ENCODE peak calls at places on chromosomes 13 and 19, in eight cellular contexts. Z is omental fat pad, T is NCI-H1105, B is transverse colon, M is T-cell, U is A549, G is Calu3, I is fibroblast of lung. C is an unnamed sample.

GRCh38 chr13:110397445-110397844 is 90.4 kb downstream of the COL4A2 start:
- DNase-seq in U (no peak), M (no peak), G (peak), Z (no peak), T (no peak), B (no peak), I (peak), C (no peak)

GRCh38 chr19:21655540-21656126 is 111.7 kb downstream of the ZNF100 start:
- DNase-seq in U (no peak), Z (no peak), T (no peak), I (no peak), M (no peak), G (no peak), B (no peak), C (no peak)

GRCh38 chr19:16400911-16401675 is 70.7 kb downstream of the EPS15L1 start:
- DNase-seq in T (no peak), M (no peak), I (peak), G (no peak), B (no peak), U (no peak), Z (no peak), C (no peak)

GRCh38 chr19:982567-983170 is 1.5 kb upstream of the WDR18 start:
- DNase-seq in U (peak), B (peak), M (peak), G (peak), I (peak), T (peak), Z (no peak), C (no peak)

GRCh38 chr19:6593651-6594416 is 2.9 kb upstream of the CD70 start:
- DNase-seq in I (no peak), Z (no peak), B (no peak), G (no peak), U (no peak), T (no peak), M (no peak), C (no peak)

GRCh38 chr13:23941216-23941615 is 43.9 kb upstream of the C1QTNF9B start:
- DNase-seq in M (no peak), I (peak), T (no peak), U (no peak), Z (no peak), G (no peak), B (no peak), C (no peak)

GRCh38 chr13:55553736-55554135 is 1587.0 kb upstream of the PRR20A start:
- DNase-seq in G (no peak), T (no peak), M (no peak), B (no peak), Z (no peak), U (no peak), I (no peak), C (no peak)

GRCh38 chr13:57948884-57949283 is 317.3 kb downstream of the PCDH17 start:
- DNase-seq in B (no peak), T (no peak), U (no peak), M (no peak), Z (no peak), I (no peak), G (no peak), C (no peak)

GRCh38 chr13:89902223-89902622 is 1445.3 kb upstream of the MIR17HG start:
- DNase-seq in I (no peak), G (no peak), B (no peak), T (no peak), M (no peak), Z (no peak), U (no peak), C (no peak)

GRCh38 chr13:53622431-53622830 is 593.8 kb downstream of the OLFM4 start:
- DNase-seq in U (no peak), B (no peak), Z (no peak), M (no peak), I (no peak), G (no peak), T (no peak), C (no peak)

GRCh38 chr13:112867301-112867711 is 101.7 kb upstream of the MCF2L start:
- DNase-seq in U (no peak), G (no peak), B (no peak), M (no peak), Z (no peak), T (no peak), I (no peak), C (no peak)

GRCh38 chr13:51432576-51432975 is 20.3 kb downstream of the INTS6 start:
- DNase-seq in M (no peak), Z (no peak), T (no peak), G (no peak), I (no peak), B (no peak), U (no peak), C (no peak)

GRCh38 chr13:77338329-77338728 is 11.4 kb upstream of the MYCBP2 start:
- DNase-seq in T (no peak), G (no peak), U (no peak), B (no peak), M (no peak), I (no peak), Z (no peak), C (no peak)

GRCh38 chr13:103788061-103788652 is 721.9 kb upstream of the SLC10A2 start:
- DNase-seq in G (no peak), Z (no peak), M (no peak), U (no peak), I (no peak), T (no peak), B (no peak), C (no peak)

GRCh38 chr19:10289836-10290438 is at the start of gene ICAM5:
- DNase-seq in U (peak), T (peak), M (no peak), B (peak), G (no peak), Z (no peak), I (no peak), C (no peak)

GRCh38 chr19:50701367-50701985 is 18.1 kb downstream of the SHANK1 start:
- DNase-seq in Z (no peak), I (no peak), B (no peak), G (no peak), T (no peak), M (no peak), U (no peak), C (no peak)

GRCh38 chr19:29596080-29596479 is 10.0 kb upstream of the POP4 start:
- DNase-seq in M (no peak), G (no peak), U (no peak), I (no peak), Z (no peak), T (no peak), B (no peak), C (no peak)

GRCh38 chr19:20235156-20235555 is 68.1 kb downstream of the ZNF486 start:
- DNase-seq in B (no peak), G (no peak), I (no peak), Z (no peak), T (no peak), U (no peak), M (no peak), C (no peak)

GRCh38 chr13:92994056-92994455 is 232.6 kb upstream of the GPC6 start:
- DNase-seq in I (peak), B (no peak), Z (no peak), M (no peak), U (no peak), G (no peak), T (no peak), C (no peak)

GRCh38 chr19:2479556-2480194 is 3.7 kb downstream of the GADD45B start:
- DNase-seq in U (no peak), B (no peak), M (no peak), G (no peak), Z (no peak), I (no peak), T (no peak), C (no peak)

GRCh38 chr19:16076154-16076957 is at the start of gene TPM4:
- DNase-seq in B (peak), G (no peak), Z (peak), M (peak), T (peak), U (peak), I (peak), C (peak)

GRCh38 chr19:34173145-34173956 is 1.0 kb downstream of the LSM14A start:
- DNase-seq in M (no peak), B (peak), Z (no peak), U (peak), T (no peak), G (peak), I (peak), C (peak)

GRCh38 chr13:21060063-21060826 is 1.1 kb downstream of the LATS2 start:
- DNase-seq in I (peak), M (no peak), U (peak), G (peak), T (no peak), B (peak), Z (no peak), C (no peak)

GRCh38 chr13:102548811-102549210 is 48.0 kb upstream of the TPP2 start:
- DNase-seq in B (no peak), I (no peak), T (no peak), G (no peak), U (no peak), M (no peak), Z (no peak), C (no peak)

GRCh38 chr19:18090545-18091216 is 3.9 kb upstream of the IL12RB1 start:
- DNase-seq in T (no peak), I (no peak), U (no peak), Z (no peak), B (no peak), G (no peak), M (no peak), C (no peak)

C was measured in NCI-H510A.